ENCODE peak calls at places on chromosomes 3 and 15, in four cellular contexts. One of them, this sample, is unnamed.

GRCh38 chr3:121752261-121752660 is 2.7 kb upstream of the GOLGB1 start:
- DNase-seq in gastrocnemius medialis: no peak
- DNase-seq in fibroblast of mammary gland: no peak
- DNase-seq in tibial artery: no peak
- DNase-seq in this sample: no peak

GRCh38 chr3:62632510-62633294 is 242.5 kb downstream of the CADPS start:
- DNase-seq in gastrocnemius medialis: no peak
- DNase-seq in tibial artery: no peak
- DNase-seq in fibroblast of mammary gland: peak; percentile 36
- DNase-seq in this sample: no peak

GRCh38 chr3:54511766-54512365 is 389.5 kb downstream of the CACNA2D3 start:
- DNase-seq in tibial artery: no peak
- DNase-seq in fibroblast of mammary gland: no peak
- DNase-seq in gastrocnemius medialis: no peak
- DNase-seq in this sample: no peak

GRCh38 chr15:80049046-80049445 is 10.4 kb upstream of the ZFAND6 start:
- DNase-seq in fibroblast of mammary gland: no peak
- DNase-seq in tibial artery: no peak
- DNase-seq in gastrocnemius medialis: no peak
- DNase-seq in this sample: no peak

GRCh38 chr3:8464668-8465067 is 37.0 kb upstream of the LMCD1 start:
- DNase-seq in fibroblast of mammary gland: no peak
- DNase-seq in tibial artery: peak; percentile 54
- DNase-seq in gastrocnemius medialis: no peak
- DNase-seq in this sample: no peak

GRCh38 chr15:47819158-47819557 is 101.9 kb downstream of the SEMA6D start:
- DNase-seq in fibroblast of mammary gland: no peak
- DNase-seq in gastrocnemius medialis: no peak
- DNase-seq in tibial artery: no peak
- DNase-seq in this sample: no peak

GRCh38 chr15:62549345-62549970 is 384.4 kb upstream of the C2CD4B start:
- DNase-seq in gastrocnemius medialis: no peak
- DNase-seq in tibial artery: no peak
- DNase-seq in fibroblast of mammary gland: peak; percentile 54
- DNase-seq in this sample: no peak

GRCh38 chr3:178140491-178140890 is 395.7 kb upstream of the KCNMB2 start:
- DNase-seq in tibial artery: no peak
- DNase-seq in fibroblast of mammary gland: no peak
- DNase-seq in gastrocnemius medialis: no peak
- DNase-seq in this sample: no peak

GRCh38 chr15:56245871-56246814 is 2.5 kb upstream of the RFX7 start:
- DNase-seq in gastrocnemius medialis: peak; percentile 69
- DNase-seq in fibroblast of mammary gland: peak; percentile 88
- DNase-seq in tibial artery: peak; percentile 86
- DNase-seq in this sample: peak; percentile 70

GRCh38 chr3:124714218-124714853 is 15.9 kb upstream of the UMPS start:
- DNase-seq in tibial artery: no peak
- DNase-seq in fibroblast of mammary gland: no peak
- DNase-seq in gastrocnemius medialis: no peak
- DNase-seq in this sample: no peak

GRCh38 chr3:63279000-63279366 is 875 bp downstream of the SYNPR start:
- DNase-seq in fibroblast of mammary gland: no peak
- DNase-seq in tibial artery: no peak
- DNase-seq in gastrocnemius medialis: no peak
- DNase-seq in this sample: no peak

GRCh38 chr3:136277634-136278033 is 27.5 kb downstream of the PCCB start:
- DNase-seq in gastrocnemius medialis: no peak
- DNase-seq in tibial artery: no peak
- DNase-seq in fibroblast of mammary gland: no peak
- DNase-seq in this sample: no peak

GRCh38 chr3:189621948-189622603 is 9.1 kb upstream of the TP63 start:
- DNase-seq in tibial artery: no peak
- DNase-seq in gastrocnemius medialis: peak; percentile 44
- DNase-seq in fibroblast of mammary gland: no peak
- DNase-seq in this sample: no peak

GRCh38 chr15:74787251-74788041 is 5.6 kb downstream of the CSK start:
- DNase-seq in fibroblast of mammary gland: peak; percentile 61
- DNase-seq in tibial artery: peak; percentile 73
- DNase-seq in gastrocnemius medialis: no peak
- DNase-seq in this sample: no peak

DNA sequence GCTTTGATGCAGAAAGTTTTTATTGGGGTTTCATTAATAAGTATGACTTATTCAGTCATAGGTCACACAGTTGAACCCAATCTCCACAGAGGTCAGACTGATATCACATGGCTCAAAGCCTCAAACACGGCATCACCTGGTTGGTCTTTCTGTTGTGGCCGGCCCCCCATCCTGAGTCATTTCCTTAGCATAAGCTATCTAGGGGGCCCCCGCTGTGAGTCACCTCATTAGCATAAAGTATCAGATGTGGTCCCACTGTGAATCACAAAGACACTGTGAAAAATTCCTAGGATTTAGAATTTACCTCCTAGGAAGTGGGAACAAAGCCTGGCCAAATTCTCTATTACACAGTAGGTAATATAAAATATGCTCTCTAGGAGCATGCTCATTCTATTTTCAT is 502.2 kb downstream of the PYDC2 start:
- DNase-seq in tibial artery: no peak
- DNase-seq in fibroblast of mammary gland: peak; percentile 25
- DNase-seq in gastrocnemius medialis: no peak
- DNase-seq in this sample: no peak
- H3K4me3 ChIP-seq in tibial artery: no peak overlapping the region
- H3K4me3 ChIP-seq in fibroblast of mammary gland: no peak overlapping the region
- H3K4me3 ChIP-seq in gastrocnemius medialis: no peak overlapping the region
- H3K4me3 ChIP-seq in this sample: no peak overlapping the region

GRCh38 chr3:128709506-128710210 is 16.3 kb upstream of the RAB7A start:
- DNase-seq in gastrocnemius medialis: no peak
- DNase-seq in tibial artery: no peak
- DNase-seq in fibroblast of mammary gland: no peak
- DNase-seq in this sample: no peak
- H3K4me3 ChIP-seq in gastrocnemius medialis: no peak overlapping the region
- H3K4me3 ChIP-seq in tibial artery: no peak overlapping the region
- H3K4me3 ChIP-seq in fibroblast of mammary gland: no peak overlapping the region
- H3K4me3 ChIP-seq in this sample: no peak overlapping the region

GRCh38 chr15:85333132-85333831 is 47.1 kb upstream of the AKAP13 start:
- DNase-seq in gastrocnemius medialis: no peak
- DNase-seq in fibroblast of mammary gland: peak; percentile 84
- DNase-seq in tibial artery: no peak
- DNase-seq in this sample: no peak

GRCh38 chr15:85329561-85330421 is 50.6 kb upstream of the AKAP13 start:
- DNase-seq in fibroblast of mammary gland: peak; percentile 93
- DNase-seq in tibial artery: peak; percentile 31
- DNase-seq in gastrocnemius medialis: no peak
- DNase-seq in this sample: no peak

GRCh38 chr15:85334241-85334640 is 46.2 kb upstream of the AKAP13 start:
- DNase-seq in gastrocnemius medialis: no peak
- DNase-seq in fibroblast of mammary gland: no peak
- DNase-seq in tibial artery: no peak
- DNase-seq in this sample: no peak

GRCh38 chr15:85330941-85331588 is 49.3 kb upstream of the AKAP13 start:
- DNase-seq in tibial artery: peak; percentile 94
- DNase-seq in fibroblast of mammary gland: peak; percentile 97
- DNase-seq in gastrocnemius medialis: peak; percentile 86
- DNase-seq in this sample: no peak

GRCh38 chr15:85331666-85332261 is 48.6 kb upstream of the AKAP13 start:
- DNase-seq in tibial artery: no peak
- DNase-seq in fibroblast of mammary gland: peak; percentile 44
- DNase-seq in gastrocnemius medialis: no peak
- DNase-seq in this sample: no peak
- H3K4me3 ChIP-seq in tibial artery: no peak overlapping the region
- H3K4me3 ChIP-seq in fibroblast of mammary gland: no peak overlapping the region
- H3K4me3 ChIP-seq in gastrocnemius medialis: no peak overlapping the region
- H3K4me3 ChIP-seq in this sample: no peak overlapping the region

GRCh38 chr15:67130673-67131601 is 65.5 kb downstream of the SMAD3 start:
- DNase-seq in gastrocnemius medialis: peak; percentile 41
- DNase-seq in tibial artery: peak; percentile 76
- DNase-seq in fibroblast of mammary gland: peak; percentile 95
- DNase-seq in this sample: no peak
- H3K4me3 ChIP-seq in gastrocnemius medialis: no peak overlapping the region
- H3K4me3 ChIP-seq in tibial artery: no peak overlapping the region
- H3K4me3 ChIP-seq in fibroblast of mammary gland: no peak overlapping the region
- H3K4me3 ChIP-seq in this sample: no peak overlapping the region

GRCh38 chr3:10702961-10703740 is 112.9 kb upstream of the SLC6A11 start:
- DNase-seq in gastrocnemius medialis: no peak
- DNase-seq in tibial artery: no peak
- DNase-seq in fibroblast of mammary gland: no peak
- DNase-seq in this sample: no peak
- H3K4me3 ChIP-seq in gastrocnemius medialis: no peak overlapping the region
- H3K4me3 ChIP-seq in tibial artery: no peak overlapping the region
- H3K4me3 ChIP-seq in fibroblast of mammary gland: no peak overlapping the region
- H3K4me3 ChIP-seq in this sample: no peak overlapping the region

DNA sequence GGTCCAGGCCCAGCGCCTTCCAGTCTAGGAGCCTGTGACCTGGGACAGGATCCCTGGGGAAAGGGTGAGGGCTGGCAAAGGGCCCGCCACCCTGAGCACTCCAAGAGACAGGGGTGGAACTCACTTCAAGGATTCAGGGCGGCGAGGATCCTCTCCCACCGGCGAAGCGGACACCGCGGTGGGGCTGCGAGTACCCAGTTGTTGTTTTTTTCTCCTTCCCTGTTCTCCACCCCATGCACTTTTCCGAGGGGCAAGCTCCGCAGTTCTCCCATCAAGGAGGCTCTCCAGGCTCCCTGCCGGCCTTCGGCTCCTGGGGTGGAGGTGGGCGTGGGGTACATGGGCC is 387 bp upstream of the PAQR5 start:
- DNase-seq in tibial artery: no peak
- DNase-seq in gastrocnemius medialis: no peak
- DNase-seq in fibroblast of mammary gland: no peak
- DNase-seq in this sample: no peak
- H3K4me3 ChIP-seq in tibial artery: peak overlapping the region; percentile 55
- H3K4me3 ChIP-seq in gastrocnemius medialis: peak overlapping the region; percentile 48
- H3K4me3 ChIP-seq in fibroblast of mammary gland: no peak overlapping the region
- H3K4me3 ChIP-seq in this sample: peak overlapping the region; percentile 88

DNA sequence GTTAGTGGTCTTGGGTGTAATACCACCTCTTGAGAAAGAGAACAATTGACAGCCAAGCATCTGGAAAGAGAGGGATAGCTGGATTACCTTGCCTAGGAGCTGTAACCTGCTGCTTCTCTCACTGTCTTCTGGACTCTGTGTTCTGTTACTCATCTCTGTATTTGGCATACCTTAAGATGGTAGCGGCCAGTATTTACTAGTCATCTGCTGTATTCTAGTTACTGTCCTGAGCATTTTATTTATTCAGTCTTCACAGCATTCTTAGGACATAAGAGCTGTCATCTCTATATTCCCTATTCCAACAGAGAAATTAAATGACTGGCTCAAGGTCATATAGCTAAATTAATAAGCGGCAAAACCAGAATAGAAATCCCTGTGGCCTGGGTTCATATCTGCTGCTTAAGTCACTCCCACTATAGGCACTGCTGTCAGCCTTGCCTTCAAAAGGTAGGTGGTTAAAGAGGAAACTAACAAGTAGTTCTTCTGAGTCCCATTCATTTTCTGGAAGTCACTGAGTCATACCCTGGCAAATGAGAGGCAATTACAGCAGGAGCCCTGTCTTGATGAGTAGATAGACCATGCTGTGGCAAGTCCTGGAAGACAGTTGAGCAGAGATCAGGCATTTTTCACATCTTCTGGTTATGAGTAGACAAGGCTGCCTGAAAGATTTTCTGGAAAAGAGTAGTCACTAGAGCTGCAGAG is 68.2 kb downstream of the RAB7A start:
- DNase-seq in gastrocnemius medialis: no peak
- DNase-seq in tibial artery: no peak
- DNase-seq in fibroblast of mammary gland: peak; percentile 92
- DNase-seq in this sample: no peak
- H3K4me3 ChIP-seq in gastrocnemius medialis: no peak overlapping the region
- H3K4me3 ChIP-seq in tibial artery: no peak overlapping the region
- H3K4me3 ChIP-seq in fibroblast of mammary gland: no peak overlapping the region
- H3K4me3 ChIP-seq in this sample: no peak overlapping the region

GRCh38 chr3:171460226-171461086 is at the start of gene TNIK:
- DNase-seq in tibial artery: peak; percentile 92
- DNase-seq in gastrocnemius medialis: peak; percentile 95
- DNase-seq in fibroblast of mammary gland: peak; percentile 79
- DNase-seq in this sample: no peak

GRCh38 chr3:171459942-171460225 is 321 bp downstream of the TNIK start:
- DNase-seq in tibial artery: no peak
- DNase-seq in gastrocnemius medialis: no peak
- DNase-seq in fibroblast of mammary gland: peak; percentile 6
- DNase-seq in this sample: no peak

GRCh38 chr3:171464462-171464861 is 4.3 kb upstream of the TNIK start:
- DNase-seq in tibial artery: no peak
- DNase-seq in fibroblast of mammary gland: no peak
- DNase-seq in gastrocnemius medialis: no peak
- DNase-seq in this sample: no peak

GRCh38 chr3:171461087-171461917 is 1.1 kb upstream of the TNIK start:
- DNase-seq in tibial artery: no peak
- DNase-seq in gastrocnemius medialis: peak; percentile 20
- DNase-seq in fibroblast of mammary gland: no peak
- DNase-seq in this sample: no peak

GRCh38 chr3:171462224-171462623 is 2.0 kb upstream of the TNIK start:
- DNase-seq in gastrocnemius medialis: no peak
- DNase-seq in fibroblast of mammary gland: no peak
- DNase-seq in tibial artery: no peak
- DNase-seq in this sample: no peak
- H3K4me3 ChIP-seq in gastrocnemius medialis: no peak overlapping the region
- H3K4me3 ChIP-seq in fibroblast of mammary gland: no peak overlapping the region
- H3K4me3 ChIP-seq in tibial artery: no peak overlapping the region
- H3K4me3 ChIP-seq in this sample: no peak overlapping the region

This sample was measured in SK-N-MC.